ENCODE peak calls at places on chromosomes 12 and 14, in five cellular contexts. M is GM23248, Q is neuronal stem cell, O is endothelial cell of umbilical vein, W is fibroblast of lung. S is an unnamed sample.

GRCh38 chr14:104025481-104025975 is 60.0 kb upstream of the ASPG start:
- DNase-seq in Q (no peak), W (no peak), O (no peak), M (no peak), S (no peak)

GRCh38 chr12:68270358-68270757 is 17.0 kb upstream of the IL22 start:
- DNase-seq in W (no peak), O (no peak), M (no peak), Q (no peak), S (no peak)

GRCh38 chr12:16062611-16063010 is 151.5 kb downstream of the DERA start:
- DNase-seq in Q (no peak), M (peak), W (no peak), O (no peak), S (peak)

GRCh38 chr14:68886109-68886434 is 93.0 kb downstream of the ACTN1 start:
- DNase-seq in Q (no peak), O (peak), M (no peak), W (peak), S (no peak)

GRCh38 chr12:131894313-131894860 is at the start of gene ULK1:
- DNase-seq in Q (peak), W (peak), O (peak), M (peak), S (peak)

GRCh38 chr14:27384124-27384523 is 786.3 kb upstream of the NOVA1 start:
- DNase-seq in M (no peak), O (no peak), Q (no peak), W (no peak), S (no peak)

GRCh38 chr12:104426926-104427546 is 29.7 kb upstream of the CHST11 start:
- DNase-seq in Q (no peak), O (no peak), M (peak), W (peak), S (peak)

GRCh38 chr12:112464605-112465004 is 45.9 kb downstream of the PTPN11 start:
- DNase-seq in Q (no peak), O (no peak), W (no peak), M (no peak), S (no peak)

GRCh38 chr12:105477873-105478272 is 147.4 kb downstream of the C12orf75 start:
- DNase-seq in Q (no peak), M (no peak), O (peak), W (no peak), S (no peak)

GRCh38 chr12:104710940-104711725 is 247.0 kb downstream of the SLC41A2 start:
- DNase-seq in Q (no peak), M (peak), O (no peak), W (peak), S (peak)

GRCh38 chr14:72904840-72905561 is 11.1 kb upstream of the DPF3 start:
- DNase-seq in O (peak), Q (peak), M (peak), W (peak), S (peak)

GRCh38 chr12:132638541-132639408 is 20.2 kb downstream of the P2RX2 start:
- DNase-seq in O (peak), W (peak), M (peak), Q (no peak), S (peak)

GRCh38 chr12:72540811-72541210 is 268.6 kb downstream of the TRHDE start:
- DNase-seq in O (no peak), M (peak), Q (no peak), W (no peak), S (peak)

GRCh38 chr12:88299567-88300101 is 157.5 kb downstream of the TMTC3 start:
- DNase-seq in Q (no peak), M (peak), W (peak), O (peak), S (peak)

GRCh38 chr14:36383674-36384421 is 63.4 kb upstream of the MBIP start:
- DNase-seq in Q (no peak), O (no peak), W (no peak), M (peak), S (no peak)

GRCh38 chr12:24742378-24742777 is 206.5 kb downstream of the BCAT1 start:
- DNase-seq in O (no peak), W (no peak), M (no peak), Q (no peak), S (no peak)

GRCh38 chr12:38906482-38907170 is 1.2 kb upstream of the CPNE8 start:
- DNase-seq in M (peak), W (peak), Q (peak), O (peak), S (peak)

GRCh38 chr12:1807107-1807478 is 13.3 kb upstream of the LRTM2 start:
- DNase-seq in O (no peak), Q (no peak), W (no peak), M (no peak), S (no peak)

GRCh38 chr14:100591453-100592371 is 4.5 kb upstream of the BEGAIN start:
- DNase-seq in W (no peak), Q (no peak), O (no peak), M (no peak), S (no peak)

GRCh38 chr14:103624860-103625259 is 4.2 kb upstream of the KLC1 start:
- DNase-seq in M (peak), Q (no peak), W (peak), O (peak), S (peak)

GRCh38 chr12:90970471-90970870 is 15.5 kb upstream of the CCER1 start:
- DNase-seq in O (peak), W (no peak), M (peak), Q (no peak), S (no peak)

GRCh38 chr12:131323879-131324278 is 370.2 kb downstream of the ADGRD1 start:
- DNase-seq in Q (no peak), O (no peak), M (no peak), W (no peak), S (no peak)

GRCh38 chr14:77849711-77850110 is 49.8 kb downstream of the ADCK1 start:
- DNase-seq in W (peak), O (no peak), Q (no peak), M (peak), S (peak)

GRCh38 chr14:75822522-75823288 is 159.1 kb downstream of the TGFB3 start:
- DNase-seq in O (no peak), Q (no peak), W (peak), M (peak), S (peak)

GRCh38 chr12:68271346-68271745 is 17.9 kb upstream of the IL22 start:
- DNase-seq in O (no peak), M (peak), Q (no peak), W (peak), S (peak)

GRCh38 chr14:61322011-61322798 is 826 bp downstream of the PRKCH start:
- DNase-seq in Q (no peak), W (no peak), O (no peak), M (no peak), S (no peak)

GRCh38 chr14:67352055-67352454 is 7.5 kb downstream of the ATP6V1D start:
- DNase-seq in W (no peak), M (no peak), O (no peak), Q (no peak), S (no peak)

GRCh38 chr12:104165801-104166200 is 27.8 kb upstream of the NFYB start:
- DNase-seq in M (no peak), O (peak), Q (no peak), W (no peak), S (no peak)

GRCh38 chr14:32472512-32473472 is 143.7 kb downstream of the AKAP6 start:
- DNase-seq in M (peak), Q (no peak), O (peak), W (peak), S (peak)

GRCh38 chr14:68233385-68233784 is 413.8 kb downstream of the RAD51B start:
- DNase-seq in M (no peak), O (no peak), Q (no peak), W (no peak), S (no peak)

GRCh38 chr12:81128930-81129554 is 51.2 kb downstream of the ACSS3 start:
- DNase-seq in W (peak), Q (peak), O (peak), M (peak), S (peak)

GRCh38 chr12:102876883-102877282 is 40.2 kb downstream of the PAH start:
- DNase-seq in O (no peak), M (no peak), Q (no peak), W (no peak), S (no peak)

GRCh38 chr14:68692216-68692615 is 100.7 kb downstream of the ZFP36L1 start:
- DNase-seq in W (no peak), Q (no peak), M (peak), O (no peak), S (no peak)

GRCh38 chr14:34629344-34629656 is 648 bp downstream of the SNX6 start:
- DNase-seq in W (no peak), M (no peak), O (no peak), Q (no peak), S (no peak)

GRCh38 chr14:24269910-24270536 is 1.4 kb downstream of the RABGGTA start:
- DNase-seq in M (no peak), W (no peak), O (no peak), Q (no peak), S (no peak)

GRCh38 chr12:85405781-85406522 is 125.9 kb downstream of the ALX1 start:
- DNase-seq in M (peak), Q (no peak), O (no peak), W (peak), S (peak)

GRCh38 chr14:102020058-102020971 is 55.9 kb downstream of the DYNC1H1 start:
- DNase-seq in M (peak), Q (no peak), O (no peak), W (peak), S (peak)

GRCh38 chr12:115000038-115000437 is 316.1 kb upstream of the TBX3 start:
- DNase-seq in W (no peak), M (peak), O (no peak), Q (no peak), S (peak)

GRCh38 chr12:23722655-23723054 is 226.8 kb downstream of the SOX5 start:
- DNase-seq in Q (no peak), M (no peak), O (no peak), W (no peak), S (no peak)

GRCh38 chr12:120668091-120668796 is 18.7 kb upstream of the MLEC start:
- DNase-seq in Q (no peak), O (no peak), M (no peak), W (no peak), S (no peak)
- H3K9ac ChIP-seq in Q (no peak), O (no peak), M (no peak), W (no peak), S (no peak)

DNA sequence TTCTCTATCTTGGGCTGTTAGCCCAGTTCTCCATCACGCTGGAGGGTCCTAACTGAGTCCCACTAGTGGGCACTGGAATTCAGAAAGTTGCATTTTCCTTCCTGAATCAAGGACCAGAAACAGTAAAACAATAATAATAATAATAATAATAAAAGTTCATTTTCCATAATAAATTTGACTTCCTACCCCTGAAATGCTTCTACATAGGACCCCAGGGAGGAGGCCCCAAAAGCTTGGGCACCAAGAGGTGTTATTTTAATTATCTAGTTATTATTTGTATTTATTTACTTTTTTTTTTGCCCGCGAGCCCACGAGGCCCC is 12.4 kb downstream of the SCNN1A start:
- DNase-seq in W (no peak), Q (no peak), M (no peak), O (no peak), S (no peak)
- H3K9ac ChIP-seq in W (no peak), Q (no peak), M (peak), O (no peak), S (no peak)

GRCh38 chr12:13386269-13387039 is 189.9 kb downstream of the EMP1 start:
- DNase-seq in O (no peak), M (no peak), Q (no peak), W (no peak), S (no peak)
- H3K9ac ChIP-seq in O (no peak), M (no peak), Q (no peak), W (no peak), S (no peak)

GRCh38 chr12:108981835-108982234 is 39.0 kb downstream of the SVOP start:
- DNase-seq in M (no peak), Q (no peak), O (no peak), W (no peak), S (no peak)
- H3K9ac ChIP-seq in M (no peak), Q (no peak), O (no peak), W (no peak), S (no peak)

GRCh38 chr12:49821375-49822287 is 6.6 kb downstream of the NCKAP5L start:
- DNase-seq in Q (no peak), O (no peak), M (no peak), W (no peak), S (no peak)
- H3K9ac ChIP-seq in Q (no peak), O (no peak), M (no peak), W (no peak), S (no peak)

GRCh38 chr12:47752121-47752520 is 6.6 kb downstream of the RAPGEF3 start:
- DNase-seq in M (no peak), Q (no peak), W (no peak), O (no peak), S (no peak)

GRCh38 chr12:47754881-47755280 is 3.8 kb downstream of the RAPGEF3 start:
- DNase-seq in O (no peak), Q (no peak), M (no peak), W (no peak), S (no peak)

GRCh38 chr12:47752552-47752951 is 6.1 kb downstream of the RAPGEF3 start:
- DNase-seq in M (peak), O (no peak), W (peak), Q (no peak), S (peak)

GRCh38 chr12:47754126-47754525 is 4.6 kb downstream of the RAPGEF3 start:
- DNase-seq in M (no peak), W (no peak), Q (no peak), O (no peak), S (no peak)

DNA sequence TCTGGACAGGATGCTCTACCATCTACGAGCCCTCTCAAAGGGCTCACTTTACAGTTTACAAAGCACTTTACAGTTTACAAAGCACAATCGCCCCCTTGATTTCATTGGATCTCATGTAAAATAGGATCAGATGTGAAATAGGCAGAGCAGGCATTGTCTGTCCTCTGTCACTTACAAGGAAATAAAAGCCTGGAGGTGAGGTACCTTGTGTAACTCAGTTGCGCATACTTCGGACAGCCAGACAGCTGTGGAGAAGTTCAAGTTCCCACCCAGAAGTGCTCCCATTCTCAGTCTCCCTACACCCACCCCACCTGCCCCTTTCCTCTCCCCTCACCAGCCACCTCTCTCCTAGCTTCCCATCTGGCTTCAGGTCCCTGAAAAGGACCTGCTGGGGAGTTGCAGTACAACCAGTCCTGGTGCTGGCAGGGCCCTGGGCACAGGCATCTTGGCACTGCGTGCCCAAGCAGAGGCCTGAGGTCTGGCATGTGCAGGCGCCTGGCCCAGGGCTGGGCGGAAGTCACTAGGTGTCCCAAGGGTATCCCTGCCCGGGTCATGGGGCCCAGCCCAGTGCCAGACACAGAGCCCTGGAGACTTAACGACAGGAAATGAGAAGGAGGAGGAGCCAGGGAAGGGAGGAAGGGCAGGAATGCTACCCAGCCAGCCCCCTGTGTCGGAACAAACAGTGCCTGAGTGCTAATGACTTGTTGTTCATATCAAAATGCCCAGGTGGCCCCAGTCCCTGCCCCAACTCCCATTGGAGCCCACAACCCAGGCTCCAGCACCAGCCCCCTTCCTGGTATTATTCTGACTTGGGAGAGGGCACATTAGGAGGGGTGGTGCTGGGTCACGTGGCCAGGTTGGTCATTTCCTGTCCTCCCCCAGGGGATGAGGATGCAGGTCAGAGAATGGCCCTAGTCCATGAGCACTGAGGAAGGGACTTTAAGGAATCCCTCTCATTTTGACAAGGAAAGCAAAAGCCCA is 5.4 kb downstream of the RAPGEF3 start:
- DNase-seq in O (peak), M (no peak), Q (no peak), W (no peak), S (no peak)
- H3K9ac ChIP-seq in O (no peak), M (peak), Q (no peak), W (no peak), S (no peak)

GRCh38 chr14:51807355-51807754 is 53.1 kb upstream of the GNG2 start:
- DNase-seq in Q (no peak), O (no peak), M (peak), W (peak), S (peak)

GRCh38 chr14:51806624-51807023 is 53.8 kb upstream of the GNG2 start:
- DNase-seq in W (no peak), O (no peak), Q (no peak), M (peak), S (no peak)

GRCh38 chr14:51805541-51805940 is 54.9 kb upstream of the GNG2 start:
- DNase-seq in Q (no peak), W (no peak), O (no peak), M (no peak), S (no peak)

GRCh38 chr14:51806026-51806590 is 54.3 kb upstream of the GNG2 start:
- DNase-seq in W (no peak), Q (no peak), O (no peak), M (no peak), S (no peak)
- H3K9ac ChIP-seq in W (no peak), Q (no peak), O (no peak), M (no peak), S (no peak)

DNA sequence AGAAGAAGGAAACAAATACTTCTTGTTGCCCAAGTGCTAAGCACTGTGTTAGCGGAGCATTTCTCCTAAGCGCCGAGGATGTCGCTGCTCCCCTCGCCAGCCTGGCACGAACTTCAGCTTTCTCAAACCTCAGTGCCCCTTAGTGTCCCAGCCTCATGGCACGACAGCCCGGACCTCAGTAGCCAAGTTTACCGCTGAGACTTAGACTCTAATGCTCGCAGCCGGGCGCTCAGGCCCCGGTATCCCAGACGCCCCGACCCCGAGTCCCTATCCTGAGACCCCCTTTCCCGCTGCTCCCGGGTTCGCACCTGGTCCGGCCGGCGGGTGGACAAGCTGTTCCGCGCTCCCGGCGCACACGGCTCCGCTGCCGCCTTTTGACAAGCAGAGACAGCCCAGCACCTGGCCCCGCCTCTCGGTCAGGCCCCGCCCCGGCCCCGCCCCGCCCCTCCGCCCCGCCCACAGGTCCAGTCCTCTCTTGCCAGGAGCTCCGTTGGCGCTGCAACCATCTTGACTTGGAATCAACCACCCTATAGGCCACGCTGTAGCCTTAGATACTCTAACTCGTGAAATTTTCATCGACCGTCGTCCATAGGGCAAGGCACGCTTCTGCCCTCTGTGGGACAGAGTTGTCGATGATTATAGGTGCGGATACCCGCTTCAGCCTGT is at the start of gene VDR:
- DNase-seq in Q (peak), M (peak), O (peak), W (peak), S (peak)
- H3K9ac ChIP-seq in Q (no peak), M (peak), O (no peak), W (peak), S (peak)

S was measured in astrocyte.